ENCODE peak calls at places on chromosomes 2 and 18, in four cellular contexts. O, Z, V and D are unnamed samples.

GRCh38 chr2:177161741-177162440 is 50.7 kb upstream of the HNRNPA3 start:
- DNase-seq in O (peak), Z (no peak), V (no peak), D (peak)

GRCh38 chr2:61161888-61162287 is at the start of gene C2orf74:
- DNase-seq in O (no peak), Z (no peak), V (no peak), D (no peak)

GRCh38 chr2:59732861-59733603 is 820.4 kb downstream of the BCL11A start:
- DNase-seq in O (no peak), Z (no peak), V (no peak), D (no peak)

GRCh38 chr18:79518683-79519128 is 123.0 kb downstream of the NFATC1 start:
- DNase-seq in O (no peak), Z (no peak), V (no peak), D (no peak)

GRCh38 chr18:59087391-59087790 is 52.3 kb upstream of the SEC11C start:
- DNase-seq in O (no peak), Z (no peak), V (peak), D (no peak)

GRCh38 chr18:54506516-54507261 is 84.4 kb upstream of the DYNAP start:
- DNase-seq in O (no peak), Z (no peak), V (no peak), D (no peak)

GRCh38 chr2:226136739-226137138 is 662.9 kb downstream of the IRS1 start:
- DNase-seq in O (peak), Z (no peak), V (no peak), D (no peak)

GRCh38 chr2:76445880-76446279 is 735.2 kb upstream of the GCFC2 start:
- DNase-seq in O (no peak), Z (no peak), V (no peak), D (no peak)

GRCh38 chr18:48022021-48022420 is 91.6 kb upstream of the SMAD2 start:
- DNase-seq in O (no peak), Z (no peak), V (no peak), D (no peak)

GRCh38 chr2:187917535-187917934 is 363.3 kb upstream of the TFPI start:
- DNase-seq in O (no peak), Z (no peak), V (no peak), D (no peak)

GRCh38 chr2:25078171-25079049 is 36.5 kb downstream of the EFR3B start:
- DNase-seq in O (peak), Z (no peak), V (no peak), D (peak)

GRCh38 chr2:230849633-230850357 is 14.9 kb upstream of the ITM2C start:
- DNase-seq in O (peak), Z (no peak), V (peak), D (peak)

GRCh38 chr2:66822186-66822585 is 387.3 kb downstream of the MEIS1 start:
- DNase-seq in O (no peak), Z (no peak), V (no peak), D (no peak)

GRCh38 chr2:204535764-204536163 is 9.5 kb upstream of the PARD3B start:
- DNase-seq in O (no peak), Z (no peak), V (no peak), D (no peak)

GRCh38 chr2:32039447-32040219 is at the start of gene DPY30:
- DNase-seq in O (peak), Z (peak), V (peak), D (peak)
- TF ChIP-seq CTCF in O (no peak), Z (no peak), V (no peak), D (no peak)

DNA sequence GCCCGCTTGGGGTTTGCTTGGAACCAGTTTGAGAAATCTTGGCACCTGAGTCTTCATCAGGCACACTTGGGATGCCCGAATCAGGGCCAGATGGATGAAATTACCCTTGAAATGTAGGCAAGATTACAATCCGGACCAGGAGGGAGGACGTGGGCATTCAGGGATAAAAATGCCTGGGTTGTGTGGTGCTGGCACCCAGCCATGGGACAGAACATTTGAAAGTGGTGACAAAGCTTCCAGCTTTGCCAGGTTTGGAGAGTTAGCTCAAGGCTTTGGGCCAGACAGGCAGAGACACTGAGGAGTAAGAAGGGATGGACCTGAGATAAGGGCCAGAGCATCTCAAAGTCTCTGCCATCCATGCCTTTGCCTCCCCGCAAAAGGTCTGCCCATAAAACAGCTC is 182.2 kb downstream of the TTC32 start:
- DNase-seq in O (no peak), Z (no peak), V (no peak), D (no peak)
- TF ChIP-seq CTCF in O (no peak), Z (no peak), V (no peak), D (no peak)

GRCh38 chr2:21181957-21182356 is 58.2 kb downstream of the TDRD15 start:
- DNase-seq in O (no peak), Z (no peak), V (no peak), D (no peak)

DNA sequence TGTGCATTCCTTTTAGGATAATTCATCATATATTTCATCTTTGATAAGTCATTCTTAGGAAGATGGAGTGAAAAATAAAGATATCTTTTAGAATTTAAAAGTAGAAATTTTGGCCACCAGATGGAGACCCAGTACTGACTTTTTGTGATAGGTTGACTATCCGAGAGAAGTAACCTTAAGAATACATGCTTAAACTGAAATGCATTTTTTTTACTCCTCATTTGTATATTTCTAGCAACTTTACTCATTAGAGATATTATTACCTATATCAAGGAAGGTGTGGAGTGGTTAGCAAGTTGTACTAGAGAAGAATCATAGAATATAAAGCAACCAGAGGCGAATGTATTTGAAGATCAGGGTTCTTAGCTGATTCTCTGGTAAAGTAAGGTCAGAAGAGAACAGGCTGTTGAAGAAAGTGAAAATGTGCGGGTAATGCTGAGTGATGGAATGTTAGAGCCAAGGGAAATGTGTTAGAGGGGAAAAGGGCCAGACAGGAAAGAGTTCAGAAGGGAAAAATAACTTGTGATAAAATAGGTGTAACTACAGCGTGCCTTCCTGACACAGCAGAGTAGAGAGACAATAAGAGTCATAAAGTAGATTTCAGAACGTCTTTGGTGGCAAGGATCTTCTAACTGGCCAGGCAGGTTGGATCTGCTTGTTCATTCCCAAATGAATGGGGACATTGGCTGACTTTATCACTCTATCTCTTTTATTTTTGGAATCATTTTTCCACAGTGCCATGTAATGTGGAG is 52.3 kb downstream of the TDRD15 start:
- DNase-seq in O (no peak), Z (no peak), V (no peak), D (no peak)
- TF ChIP-seq CTCF in O (peak), Z (peak), V (peak), D (no peak)

DNA sequence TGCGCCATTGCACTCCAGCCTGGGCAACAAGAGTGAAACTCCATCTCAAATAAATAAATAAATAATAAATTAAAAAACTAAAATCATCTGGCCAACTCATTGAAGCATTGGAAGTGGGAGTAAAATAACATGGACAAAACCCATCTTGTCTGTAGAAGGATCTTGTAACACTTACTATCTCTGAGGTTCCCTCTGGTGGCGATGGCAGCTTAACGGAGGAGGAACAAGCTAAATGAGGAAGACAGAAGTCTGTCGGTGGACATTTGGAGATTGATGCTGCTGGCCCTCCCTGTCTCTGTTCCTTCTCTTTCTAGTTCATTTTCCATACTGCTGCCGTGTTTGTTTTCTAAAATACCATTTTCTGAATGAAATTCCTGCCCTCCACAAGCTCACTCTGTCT is 43.4 kb downstream of the ZCCHC2 start:
- DNase-seq in O (peak), Z (no peak), V (peak), D (no peak)
- TF ChIP-seq CTCF in O (peak), Z (peak), V (peak), D (no peak)

DNA sequence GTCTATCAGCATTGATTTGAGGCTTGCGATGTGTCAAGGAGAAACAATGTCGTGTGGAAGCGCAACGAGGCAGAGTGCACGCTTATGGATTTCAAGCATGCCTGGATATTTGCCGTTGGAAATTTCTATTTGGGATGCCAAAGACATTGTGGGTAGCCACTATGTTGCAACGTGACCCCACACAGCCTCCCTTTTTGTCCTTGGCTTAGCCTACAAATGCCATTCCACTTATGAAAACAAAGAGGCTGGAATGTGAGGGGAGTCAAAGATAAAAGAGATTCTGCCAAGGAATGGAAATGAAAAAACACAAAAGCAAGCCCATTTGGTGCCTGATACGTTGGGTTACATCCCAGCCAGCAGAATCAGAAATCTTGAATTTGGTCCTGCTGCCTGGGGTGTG is 721.2 kb downstream of the GALR1 start:
- DNase-seq in O (no peak), Z (no peak), V (no peak), D (no peak)
- TF ChIP-seq CTCF in O (no peak), Z (no peak), V (no peak), D (no peak)

GRCh38 chr2:178418426-178418825 is 32.5 kb downstream of the PRKRA start:
- DNase-seq in O (no peak), Z (no peak), V (no peak), D (no peak)

GRCh38 chr2:178420463-178420990 is 30.4 kb downstream of the PRKRA start:
- DNase-seq in O (no peak), Z (no peak), V (no peak), D (no peak)

GRCh38 chr2:178422097-178422496 is 28.9 kb downstream of the PRKRA start:
- DNase-seq in O (no peak), Z (no peak), V (no peak), D (no peak)

GRCh38 chr2:178417916-178418315 is 33.1 kb downstream of the PRKRA start:
- DNase-seq in O (no peak), Z (no peak), V (no peak), D (no peak)

GRCh38 chr2:178419123-178419522 is 31.9 kb downstream of the PRKRA start:
- DNase-seq in O (peak), Z (no peak), V (no peak), D (peak)
- TF ChIP-seq CTCF in O (peak), Z (peak), V (peak), D (peak)

DNA sequence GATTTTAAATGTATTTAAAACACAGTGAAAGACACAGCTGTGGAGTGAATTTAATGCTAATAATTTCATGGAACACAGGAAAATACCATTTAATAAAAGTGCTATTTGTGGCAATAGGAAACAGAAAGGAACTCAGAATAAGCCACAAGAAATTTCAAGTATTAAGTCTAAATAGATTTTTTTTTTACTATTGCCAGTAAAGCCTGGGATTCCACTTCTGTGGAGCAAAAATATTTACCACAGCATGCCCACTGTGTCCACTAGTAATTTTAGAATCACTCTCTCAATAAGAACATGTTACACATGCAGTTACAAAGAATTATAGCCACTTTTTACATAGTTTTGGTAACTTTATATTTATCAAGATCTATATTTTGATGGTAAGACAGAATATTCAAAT is 17.2 kb downstream of the KCTD18 start:
- DNase-seq in O (no peak), Z (no peak), V (no peak), D (no peak)
- TF ChIP-seq CTCF in O (no peak), Z (no peak), V (no peak), D (no peak)

GRCh38 chr2:102142829-102143449 is 393 bp downstream of the IL1R1 start:
- DNase-seq in O (peak), Z (no peak), V (no peak), D (no peak)
- TF ChIP-seq CTCF in O (no peak), Z (no peak), V (no peak), D (no peak)

DNA sequence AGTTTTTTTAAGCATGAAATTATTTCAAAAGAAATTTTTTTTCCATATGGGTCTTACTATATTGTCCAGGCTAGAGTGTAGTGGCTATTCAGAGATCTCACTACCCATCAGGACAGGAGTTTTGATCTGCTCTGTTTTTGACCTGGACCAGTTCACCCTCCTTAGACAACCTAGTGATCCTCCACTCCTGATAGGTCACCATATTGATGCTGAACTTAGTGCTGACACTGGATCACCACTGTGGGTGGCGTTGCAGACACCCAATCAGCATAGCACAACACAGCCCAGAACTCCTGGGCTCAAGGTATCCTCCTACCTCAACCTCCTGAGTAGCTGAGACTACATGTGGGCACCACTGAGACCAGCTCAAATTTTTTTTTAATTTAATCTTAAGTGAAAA is 8.2 kb downstream of the OLA1 start:
- DNase-seq in O (no peak), Z (no peak), V (no peak), D (no peak)
- TF ChIP-seq CTCF in O (no peak), Z (no peak), V (no peak), D (no peak)

DNA sequence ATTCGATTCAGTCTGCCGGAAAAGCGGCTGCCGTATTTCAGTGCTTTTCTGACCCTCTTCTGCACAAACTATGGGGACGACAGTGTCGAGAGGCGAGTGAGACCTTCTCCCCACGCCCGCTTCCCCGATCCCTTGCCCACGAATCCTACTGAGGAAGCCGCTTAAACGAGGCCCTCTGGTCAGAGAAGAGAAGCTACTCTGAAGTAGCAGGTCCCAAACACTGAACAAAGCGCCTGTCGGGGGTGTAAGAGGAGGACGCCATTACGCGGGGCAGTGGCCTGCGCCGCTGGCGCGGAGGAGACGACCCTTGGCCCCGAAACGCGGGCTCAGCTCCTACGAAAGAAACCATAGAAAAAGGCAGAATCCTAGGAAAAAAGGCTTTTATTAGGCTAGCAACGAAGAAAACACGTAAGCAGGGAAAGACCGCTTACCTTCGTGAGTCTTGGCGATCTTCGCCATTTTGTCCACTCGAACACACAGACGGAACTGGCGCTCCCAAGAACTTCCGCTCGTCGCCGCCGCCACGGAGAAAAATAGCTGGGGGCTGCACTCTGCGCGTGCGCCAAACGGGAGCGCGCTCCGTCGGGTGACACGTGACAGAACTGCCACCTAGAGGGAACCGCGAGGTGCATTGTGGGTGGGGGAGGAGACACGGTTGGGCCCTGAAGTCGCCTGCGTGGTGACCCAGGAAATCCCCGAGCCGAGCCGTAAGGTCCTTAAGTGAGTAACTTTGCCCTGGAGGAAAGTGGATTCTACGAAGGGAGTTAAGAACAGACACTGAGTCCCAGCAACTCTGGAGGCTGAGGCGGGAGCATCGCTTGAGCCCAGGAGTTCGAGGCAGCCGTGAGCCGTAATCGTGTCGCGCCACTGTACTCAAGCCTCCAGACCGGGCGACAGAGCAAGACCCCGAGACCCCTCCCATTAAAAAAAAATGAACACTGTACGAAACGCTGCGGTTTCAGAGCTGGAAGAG is at the start of gene SF3B1:
- DNase-seq in O (peak), Z (peak), V (peak), D (peak)
- TF ChIP-seq CTCF in O (no peak), Z (no peak), V (no peak), D (no peak)